ENCODE peak calls at places on chromosome 5, in six cellular contexts. J is esophagus squamous epithelium, W is adrenal gland, N is GM12878, A is GM12892, K is Peyer's patch. E is an unnamed sample.

GRCh38 chr5:96195053-96195452 is 233.4 kb upstream of the ELL2 start:
- DNase-seq in J (no peak), W (no peak), N (no peak), A (no peak), K (no peak), E (no peak)

GRCh38 chr5:72387985-72388384 is 67.8 kb downstream of the PTCD2 start:
- DNase-seq in J (no peak), W (no peak), N (no peak), A (no peak), K (no peak), E (no peak)

GRCh38 chr5:34687269-34688011 is 31.3 kb downstream of the RAI14 start:
- DNase-seq in J (no peak), W (no peak), N (no peak), A (no peak), K (no peak), E (no peak)

GRCh38 chr5:111383288-111383970 is 128.9 kb downstream of the STARD4 start:
- DNase-seq in J (no peak), W (no peak), N (no peak), A (no peak), K (no peak), E (no peak)

GRCh38 chr5:54944364-54944763 is 41.0 kb downstream of the ESM1 start:
- DNase-seq in J (no peak), W (no peak), N (no peak), A (no peak), K (no peak), E (no peak)

GRCh38 chr5:168721966-168722365 is 142.8 kb upstream of the PANK3 start:
- DNase-seq in J (no peak), W (no peak), N (no peak), A (no peak), K (no peak), E (peak)

GRCh38 chr5:87752362-87752761 is 339.6 kb upstream of the CCNH start:
- DNase-seq in J (no peak), W (no peak), N (no peak), A (no peak), K (no peak), E (no peak)

GRCh38 chr5:13609504-13609903 is 335.0 kb downstream of the DNAH5 start:
- DNase-seq in J (no peak), W (no peak), N (no peak), A (no peak), K (no peak), E (no peak)

GRCh38 chr5:164204338-164204946 is 699.0 kb downstream of the MAT2B start:
- DNase-seq in J (no peak), W (no peak), N (no peak), A (no peak), K (no peak), E (no peak)

GRCh38 chr5:68476854-68477253 is 261.3 kb downstream of the PIK3R1 start:
- DNase-seq in J (no peak), W (no peak), N (no peak), A (no peak), K (no peak), E (no peak)

GRCh38 chr5:135154197-135154596 is 120.2 kb upstream of the PITX1 start:
- DNase-seq in J (no peak), W (no peak), N (no peak), A (no peak), K (no peak), E (no peak)

GRCh38 chr5:103498211-103498610 is 64.4 kb downstream of the NUDT12 start:
- DNase-seq in J (no peak), W (no peak), N (no peak), A (no peak), K (no peak), E (no peak)

GRCh38 chr5:73381587-73382411 is 66.8 kb downstream of the FOXD1 start:
- DNase-seq in J (no peak), W (no peak), N (no peak), A (no peak), K (no peak), E (no peak)

GRCh38 chr5:135429326-135429725 is 17.8 kb downstream of the DCANP1 start:
- DNase-seq in J (no peak), W (no peak), N (no peak), A (no peak), K (peak), E (peak)

GRCh38 chr5:172854958-172855357 is 20.9 kb downstream of the ERGIC1 start:
- DNase-seq in J (no peak), W (no peak), N (no peak), A (no peak), K (no peak), E (no peak)

GRCh38 chr5:116652196-116652729 is 77.6 kb upstream of the SEMA6A start:
- DNase-seq in J (no peak), W (no peak), N (peak), A (no peak), K (no peak), E (peak)

GRCh38 chr5:167639761-167640160 is 651.7 kb upstream of the WWC1 start:
- DNase-seq in J (no peak), W (no peak), N (no peak), A (no peak), K (no peak), E (no peak)

GRCh38 chr5:80161165-80161564 is 94.7 kb downstream of the SERINC5 start:
- DNase-seq in J (no peak), W (no peak), N (no peak), A (no peak), K (no peak), E (no peak)

GRCh38 chr5:59161206-59162105 is 578.6 kb downstream of the RAB3C start:
- DNase-seq in J (no peak), W (no peak), N (no peak), A (no peak), K (no peak), E (no peak)

GRCh38 chr5:83683836-83684235 is 36.8 kb downstream of the HAPLN1 start:
- DNase-seq in J (no peak), W (no peak), N (no peak), A (no peak), K (no peak), E (no peak)

GRCh38 chr5:76406567-76407155 is 3.6 kb downstream of the IQGAP2 start:
- DNase-seq in J (no peak), W (no peak), N (no peak), A (no peak), K (no peak), E (no peak)

GRCh38 chr5:67021031-67021430 is 175.6 kb downstream of the CD180 start:
- DNase-seq in J (no peak), W (no peak), N (no peak), A (no peak), K (no peak), E (no peak)

GRCh38 chr5:864492-865167 is 13.8 kb upstream of the ZDHHC11 start:
- DNase-seq in J (no peak), W (no peak), N (no peak), A (no peak), K (no peak), E (no peak)

GRCh38 chr5:111737716-111738115 is 19.3 kb downstream of the NREP start:
- DNase-seq in J (no peak), W (no peak), N (no peak), A (no peak), K (no peak), E (no peak)

GRCh38 chr5:120818128-120818527 is 354.0 kb downstream of the PRR16 start:
- DNase-seq in J (no peak), W (no peak), N (no peak), A (no peak), K (no peak), E (no peak)

GRCh38 chr5:41097642-41098041 is 26.5 kb upstream of the MROH2B start:
- DNase-seq in J (no peak), W (no peak), N (no peak), A (no peak), K (no peak), E (peak)

GRCh38 chr5:72108200-72109050 is 1.1 kb downstream of the MAP1B start:
- DNase-seq in J (no peak), W (peak), N (no peak), A (peak), K (peak), E (peak)

GRCh38 chr5:42767491-42768105 is 11.0 kb downstream of the CCDC152 start:
- DNase-seq in J (no peak), W (no peak), N (no peak), A (no peak), K (no peak), E (no peak)

GRCh38 chr5:95609711-95610110 is 10.2 kb upstream of the GPR150 start:
- DNase-seq in J (no peak), W (no peak), N (no peak), A (no peak), K (no peak), E (no peak)

GRCh38 chr5:73789851-73790281 is 163.9 kb downstream of the ARHGEF28 start:
- DNase-seq in J (no peak), W (no peak), N (peak), A (no peak), K (no peak), E (no peak)

GRCh38 chr5:102561894-102562760 is 63.3 kb upstream of the SLCO6A1 start:
- DNase-seq in J (no peak), W (no peak), N (no peak), A (no peak), K (no peak), E (no peak)

GRCh38 chr5:131263648-131264452 is at the start of gene CDC42SE2:
- DNase-seq in J (peak), W (peak), N (no peak), A (peak), K (peak), E (peak)
- TF ChIP-seq POLR2A in J (peak), W (peak), N (peak), A (peak), K (peak), E (peak)

GRCh38 chr5:138542120-138542955 is 698 bp downstream of the ETF1 start:
- DNase-seq in J (no peak), W (no peak), N (no peak), A (peak), K (no peak), E (no peak)
- TF ChIP-seq POLR2A in J (no peak), W (peak), N (no peak), A (no peak), K (no peak), E (no peak)

DNA sequence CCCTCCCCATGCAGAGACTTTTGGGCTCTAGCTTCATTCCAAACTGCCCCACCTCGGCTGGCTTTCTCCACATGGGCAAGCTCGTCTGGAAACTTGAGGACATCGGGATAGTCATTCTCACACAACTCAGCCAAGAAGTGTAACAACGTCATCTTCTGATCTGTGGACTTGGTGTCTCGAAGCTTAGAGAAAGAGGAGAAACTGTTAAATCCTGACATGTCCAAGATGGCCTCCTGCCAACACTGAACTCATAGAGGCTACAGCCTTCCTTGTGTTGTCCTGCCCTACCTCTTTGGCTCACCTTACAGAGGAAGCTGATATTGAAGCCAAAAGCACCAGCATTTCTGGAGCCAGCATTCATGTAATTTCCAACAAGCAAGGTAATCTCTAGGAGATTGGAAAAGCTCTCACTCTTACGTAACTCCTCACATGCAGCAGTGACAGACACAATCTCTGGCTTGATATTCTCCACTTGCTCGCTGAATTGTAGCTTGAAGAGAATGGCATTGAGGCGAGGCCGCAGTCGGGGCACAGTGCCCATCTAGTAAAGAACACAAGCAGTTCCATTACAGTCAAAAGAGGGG is 39.6 kb downstream of the PCDHGC5 start:
- DNase-seq in J (no peak), W (peak), N (no peak), A (no peak), K (no peak), E (no peak)
- TF ChIP-seq POLR2A in J (no peak), W (peak), N (no peak), A (no peak), K (no peak), E (no peak)

GRCh38 chr5:153965102-153965645 is 73.5 kb downstream of the FAM114A2 start:
- DNase-seq in J (no peak), W (peak), N (peak), A (peak), K (peak), E (peak)
- TF ChIP-seq POLR2A in J (no peak), W (no peak), N (no peak), A (no peak), K (no peak), E (no peak)

DNA sequence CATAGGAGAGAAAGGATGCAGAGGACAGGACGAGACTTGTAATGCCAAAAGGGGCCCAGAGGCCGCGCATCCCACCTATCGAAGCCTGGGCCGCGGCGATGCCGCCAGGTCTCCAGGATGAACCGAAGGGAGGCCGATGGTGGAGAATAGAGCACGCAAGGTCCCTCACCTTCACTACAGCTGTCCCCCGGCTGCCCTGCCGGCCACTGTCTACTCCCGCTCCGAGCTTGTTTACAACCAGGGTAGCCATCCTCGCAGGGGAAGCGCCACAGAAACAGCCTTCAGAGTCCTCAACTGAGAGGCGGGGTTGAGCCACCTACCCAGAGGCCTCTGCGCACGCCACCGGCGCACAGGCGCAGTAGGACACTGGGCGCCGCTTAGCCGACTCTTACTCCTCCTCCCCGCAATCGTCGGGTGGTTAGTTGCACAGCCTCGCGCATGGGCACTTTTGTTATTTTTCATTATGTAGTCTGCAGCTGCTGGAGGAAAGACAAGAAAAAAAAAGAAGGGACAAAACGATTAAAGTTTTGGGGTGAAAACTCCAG is at the start of gene TRIM23:
- DNase-seq in J (peak), W (peak), N (peak), A (peak), K (peak), E (peak)
- TF ChIP-seq POLR2A in J (peak), W (peak), N (peak), A (peak), K (no peak), E (no peak)

GRCh38 chr5:128081111-128081865 is 2.3 kb upstream of the SLC12A2 start:
- DNase-seq in J (no peak), W (no peak), N (no peak), A (no peak), K (no peak), E (no peak)

GRCh38 chr5:128083811-128084227 is 253 bp downstream of the SLC12A2 start:
- DNase-seq in J (no peak), W (no peak), N (no peak), A (peak), K (no peak), E (peak)

GRCh38 chr5:128082551-128083032 is 974 bp upstream of the SLC12A2 start:
- DNase-seq in J (no peak), W (no peak), N (peak), A (no peak), K (no peak), E (no peak)

GRCh38 chr5:128084228-128085167 is 932 bp downstream of the SLC12A2 start:
- DNase-seq in J (peak), W (peak), N (no peak), A (peak), K (peak), E (peak)

DNA sequence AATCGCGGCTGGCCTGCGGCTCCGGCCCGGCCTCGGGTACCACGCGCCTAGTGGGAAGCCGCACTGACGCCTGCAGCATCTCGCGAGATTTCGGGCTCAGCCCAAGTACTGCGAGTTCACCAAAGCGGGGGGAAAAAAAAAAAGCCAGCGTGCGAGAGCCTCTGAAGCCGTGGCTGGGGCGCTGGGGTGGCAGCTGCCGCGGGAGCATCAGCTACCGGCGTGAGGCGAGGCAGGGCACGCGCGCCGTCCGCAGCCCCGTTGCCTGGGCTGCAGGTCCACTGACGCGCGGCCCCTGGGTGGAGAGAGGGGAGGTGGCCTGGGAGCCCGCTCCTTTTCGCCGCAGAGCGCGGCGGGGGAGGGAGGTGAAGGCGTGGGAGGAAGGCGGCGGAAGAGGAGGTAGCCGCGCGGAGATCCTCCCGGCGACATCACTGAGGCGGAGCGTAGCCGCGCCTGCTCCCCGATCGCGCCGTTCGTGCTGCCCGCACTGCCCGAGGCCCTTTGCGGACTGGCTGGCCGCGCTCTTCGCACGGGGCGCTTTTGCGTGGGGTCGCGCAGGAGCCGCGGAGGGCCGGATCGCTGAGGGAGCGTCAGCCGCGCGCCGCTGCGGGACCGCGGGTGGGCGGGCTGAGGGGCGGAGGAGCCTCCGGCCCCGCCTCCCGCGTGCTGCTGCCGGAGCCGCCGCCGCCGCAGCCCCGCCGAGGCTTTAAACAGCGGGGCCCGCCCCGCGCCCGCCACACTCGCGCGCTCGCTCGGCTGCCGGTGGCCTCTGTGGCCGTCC is at the start of gene SLC12A2:
- DNase-seq in J (peak), W (peak), N (peak), A (peak), K (peak), E (peak)
- TF ChIP-seq POLR2A in J (peak), W (peak), N (peak), A (peak), K (peak), E (peak)

E was measured in heart left ventricle.